ENCODE peak calls at places on chromosome 1, in five cellular contexts. R is OCI-LY7; N is stimulated activated CD4-positive, alpha-beta T cell treated with anti-CD3 and anti-CD28 coated beads, Interleukin-1b, Interleukin-23, amount 100 ng/mL, for 48 hours; F is EH; B is mammary epithelial cell. O is an unnamed sample.

GRCh38 chr1:223401873-223402789 is 8.9 kb downstream of the CCDC185 start:
- DNase-seq in R (no peak), N (no peak), F (peak; percentile 85), B (peak; percentile 79), O (no peak)

GRCh38 chr1:183391863-183392262 is 26.3 kb downstream of the NMNAT2 start:
- DNase-seq in R (no peak), N (no peak), F (no peak), B (no peak), O (no peak)

GRCh38 chr1:13836136-13836535 is 136.1 kb downstream of the PRDM2 start:
- DNase-seq in R (no peak), N (no peak), F (no peak), B (no peak), O (no peak)

GRCh38 chr1:177646757-177647730 is 322.8 kb downstream of the SEC16B start:
- DNase-seq in R (no peak), N (no peak), F (no peak), B (no peak), O (no peak)

GRCh38 chr1:183633676-183634343 is 1.8 kb downstream of the ARPC5 start:
- DNase-seq in R (peak; percentile 75), N (peak; percentile 10), F (peak; percentile 92), B (peak; percentile 77), O (no peak)

GRCh38 chr1:50846224-50846839 is 113.7 kb downstream of the FAF1 start:
- DNase-seq in R (no peak), N (no peak), F (no peak), B (no peak), O (no peak)

GRCh38 chr1:235646463-235646862 is 3.1 kb downstream of the GNG4 start:
- DNase-seq in R (no peak), N (no peak), F (no peak), B (no peak), O (no peak)

GRCh38 chr1:162538815-162539431 is 22.6 kb upstream of the UAP1 start:
- DNase-seq in R (no peak), N (no peak), F (peak; percentile 95), B (peak; percentile 93), O (no peak)

GRCh38 chr1:112866151-112866550 is 89.8 kb downstream of the SLC16A1 start:
- DNase-seq in R (no peak), N (no peak), F (peak; percentile 79), B (peak; percentile 67), O (no peak)

GRCh38 chr1:39849203-39849602 is 34.1 kb downstream of the TRIT1 start:
- DNase-seq in R (no peak), N (no peak), F (no peak), B (no peak), O (no peak)

GRCh38 chr1:117612517-117613248 is 6.8 kb downstream of the TENT5C start:
- DNase-seq in R (no peak), N (no peak), F (peak; percentile 89), B (peak; percentile 45), O (no peak)

GRCh38 chr1:173489149-173489600 is 12.0 kb downstream of the PRDX6 start:
- DNase-seq in R (no peak), N (no peak), F (peak; percentile 33), B (no peak), O (no peak)

GRCh38 chr1:35615440-35615839 is 25.9 kb downstream of the PSMB2 start:
- DNase-seq in R (no peak), N (no peak), F (no peak), B (no peak), O (no peak)

GRCh38 chr1:66265268-66265667 is 268.7 kb upstream of the SGIP1 start:
- DNase-seq in R (no peak), N (no peak), F (no peak), B (no peak), O (no peak)

GRCh38 chr1:51302746-51303145 is 27.6 kb downstream of the TTC39A start:
- DNase-seq in R (no peak), N (no peak), F (no peak), B (no peak), O (no peak)

GRCh38 chr1:115211071-115211745 is 121.9 kb upstream of the TSPAN2 start:
- DNase-seq in R (no peak), N (no peak), F (no peak), B (no peak), O (no peak)